ENCODE peak calls at places on chromosomes 1 and 21, in seven cellular contexts. A is CD4-positive, alpha-beta T cell; V is C1 segment of cervical spinal cord; F is CD8-positive, alpha-beta memory T cell; H is omental fat pad; J is AG09309; B is AML-193. N is an unnamed sample.

GRCh38 chr1:109912873-109913272 is 2.2 kb downstream of the CSF1 start:
- DNase-seq in A (no peak), H (no peak), J (no peak), B (no peak), V (no peak), F (no peak), N (no peak)

GRCh38 chr1:200211157-200211556 is 183.6 kb downstream of the NR5A2 start:
- DNase-seq in B (no peak), J (no peak), A (no peak), F (no peak), V (no peak), H (no peak), N (no peak)

GRCh38 chr1:163561570-163562295 is 240.0 kb downstream of the NUF2 start:
- DNase-seq in V (no peak), B (no peak), A (no peak), F (no peak), H (no peak), J (no peak), N (no peak)

GRCh38 chr1:41255978-41256377 is 13.9 kb upstream of the SCMH1 start:
- DNase-seq in A (no peak), J (no peak), F (no peak), B (no peak), V (no peak), H (no peak), N (no peak)

GRCh38 chr1:219938706-219939105 is 10.3 kb upstream of the SLC30A10 start:
- DNase-seq in V (no peak), B (no peak), F (no peak), A (no peak), J (peak), H (no peak), N (no peak)

GRCh38 chr1:223326776-223327175 is 37.2 kb downstream of the SUSD4 start:
- DNase-seq in A (no peak), H (no peak), B (no peak), F (no peak), J (no peak), V (no peak), N (no peak)

GRCh38 chr1:111441573-111442192 is 7.4 kb downstream of the WDR77 start:
- DNase-seq in H (no peak), F (peak), J (no peak), B (peak), A (peak), V (no peak), N (no peak)

GRCh38 chr21:45329261-45330074 is 41.8 kb upstream of the POFUT2 start:
- DNase-seq in B (no peak), V (no peak), J (no peak), F (no peak), A (no peak), H (no peak), N (no peak)

GRCh38 chr1:40232444-40232843 is 15.3 kb upstream of the TMCO2 start:
- DNase-seq in J (no peak), F (no peak), A (peak), B (no peak), V (no peak), H (no peak), N (no peak)

GRCh38 chr21:30710499-30710898 is 8.1 kb downstream of the KRTAP21-3 start:
- DNase-seq in B (no peak), F (no peak), V (no peak), J (no peak), A (no peak), H (no peak), N (no peak)

GRCh38 chr1:204941415-204942338 is 71.0 kb downstream of the NFASC start:
- DNase-seq in B (peak), A (peak), J (peak), V (peak), H (peak), F (peak), N (peak)

GRCh38 chr1:77639056-77639455 is 43.4 kb downstream of the ZZZ3 start:
- DNase-seq in B (no peak), J (peak), V (no peak), A (no peak), F (no peak), H (no peak), N (no peak)

GRCh38 chr1:206738370-206739366 is 31.9 kb upstream of the IL19 start:
- DNase-seq in B (peak), H (no peak), A (no peak), F (no peak), V (no peak), J (no peak), N (no peak)

GRCh38 chr1:195584870-195585624 is 1023.2 kb downstream of the KCNT2 start:
- DNase-seq in H (no peak), B (no peak), J (no peak), A (no peak), V (no peak), F (no peak), N (no peak)

GRCh38 chr1:179447489-179447888 is 81.7 kb downstream of the AXDND1 start:
- DNase-seq in H (no peak), F (no peak), V (no peak), J (no peak), A (no peak), B (peak), N (no peak)

GRCh38 chr1:35431173-35431599 is 126.0 kb downstream of the KIAA0319L start:
- DNase-seq in V (no peak), F (no peak), H (no peak), A (no peak), B (no peak), J (no peak), N (no peak)

GRCh38 chr1:204751883-204752687 is 66.5 kb upstream of the LRRN2 start:
- DNase-seq in H (no peak), V (no peak), J (no peak), A (no peak), F (no peak), B (no peak), N (no peak)

GRCh38 chr1:3005771-3006170 is 15.5 kb upstream of the ACTRT2 start:
- DNase-seq in H (no peak), V (no peak), B (no peak), F (no peak), A (no peak), J (no peak), N (no peak)

GRCh38 chr1:60573726-60574409 is 500.3 kb upstream of the C1orf87 start:
- DNase-seq in B (no peak), V (no peak), F (no peak), J (no peak), H (no peak), A (no peak), N (no peak)

GRCh38 chr1:206583461-206584264 is 28.6 kb downstream of the EIF2D start:
- DNase-seq in F (peak), H (peak), V (peak), J (peak), B (peak), A (peak), N (peak)

GRCh38 chr1:31708324-31708723 is 4.5 kb upstream of the COL16A1 start:
- DNase-seq in J (no peak), H (no peak), F (no peak), A (no peak), V (no peak), B (no peak), N (no peak)

GRCh38 chr1:239723821-239724367 is 337.5 kb downstream of the CHRM3 start:
- DNase-seq in H (no peak), A (no peak), J (no peak), V (no peak), B (no peak), F (no peak), N (no peak)

GRCh38 chr1:21318714-21319159 is 28.5 kb upstream of the ECE1 start:
- DNase-seq in V (peak), H (peak), J (no peak), F (no peak), B (no peak), A (no peak), N (no peak)

GRCh38 chr1:190367200-190367599 is 110.5 kb downstream of the BRINP3 start:
- DNase-seq in B (no peak), F (no peak), A (no peak), V (no peak), J (no peak), H (no peak), N (no peak)

GRCh38 chr1:91091812-91092211 is 70.0 kb upstream of the ZNF644 start:
- DNase-seq in H (no peak), V (no peak), J (no peak), B (no peak), F (no peak), A (no peak), N (no peak)

GRCh38 chr1:110390096-110390495 is 730 bp downstream of the SLC16A4 start:
- DNase-seq in F (no peak), H (no peak), V (no peak), J (no peak), B (no peak), A (no peak), N (no peak)

GRCh38 chr1:112344754-112345423 is 51.1 kb upstream of the CTTNBP2NL start:
- DNase-seq in V (no peak), H (no peak), F (no peak), A (no peak), B (no peak), J (no peak), N (no peak)

GRCh38 chr1:1528639-1529267 is 11.7 kb downstream of the TMEM240 start:
- DNase-seq in H (no peak), F (no peak), B (no peak), A (no peak), V (no peak), J (no peak), N (no peak)

GRCh38 chr1:15523922-15524282 is at the start of gene CASP9:
- DNase-seq in B (no peak), J (no peak), V (no peak), A (no peak), H (no peak), F (no peak), N (no peak)

GRCh38 chr1:61287014-61287413 is 204.7 kb downstream of the NFIA start:
- DNase-seq in H (no peak), B (no peak), V (no peak), J (no peak), F (no peak), A (no peak), N (no peak)

GRCh38 chr1:178052650-178053461 is 41.0 kb upstream of the RASAL2 start:
- DNase-seq in H (no peak), J (no peak), A (no peak), F (no peak), V (no peak), B (no peak), N (no peak)

GRCh38 chr1:91948501-91949355 is 473 bp upstream of the BRDT start:
- DNase-seq in A (peak), H (no peak), V (no peak), B (no peak), F (peak), J (no peak), N (peak)

N was measured in natural killer cell.